ENCODE peak calls at places on chromosomes 5 and 9, in six cellular contexts. O is fibroblast of the aortic adventitia, M is stomach, J is cardiac fibroblast, H is GM06990, N is choroid plexus epithelial cell. A is an unnamed sample.

GRCh38 chr5:111389390-111390082 is 122.8 kb downstream of the STARD4 start:
- DNase-seq in N (peak), M (no peak), J (no peak), O (peak), H (no peak), A (no peak)

GRCh38 chr5:72378636-72379289 is 58.6 kb downstream of the PTCD2 start:
- DNase-seq in H (no peak), O (peak), M (no peak), J (peak), N (peak), A (no peak)

GRCh38 chr9:112784020-112784788 is 33.6 kb downstream of the SNX30 start:
- DNase-seq in O (peak), H (no peak), M (no peak), J (peak), N (peak), A (no peak)

GRCh38 chr9:129245276-129245675 is 67.2 kb upstream of the IER5L start:
- DNase-seq in H (no peak), N (peak), O (no peak), M (no peak), J (peak), A (no peak)

GRCh38 chr5:180605554-180606214 is 14.4 kb upstream of the SCGB3A1 start:
- DNase-seq in N (peak), J (peak), H (no peak), O (peak), M (peak), A (peak)

GRCh38 chr9:114911167-114911821 is 19.1 kb downstream of the TNFSF8 start:
- DNase-seq in H (no peak), J (peak), O (peak), M (no peak), N (peak), A (no peak)

GRCh38 chr9:89139450-89139849 is 39.2 kb downstream of the SHC3 start:
- DNase-seq in M (no peak), N (peak), H (no peak), O (peak), J (peak), A (no peak)

GRCh38 chr5:132776077-132776931 is 735 bp downstream of the SEPTIN8 start:
- DNase-seq in H (peak), J (peak), M (no peak), O (peak), N (no peak), A (no peak)

GRCh38 chr5:115815693-115816225 is 700 bp downstream of the CDO1 start:
- DNase-seq in O (no peak), N (no peak), H (peak), J (no peak), M (no peak), A (no peak)

GRCh38 chr5:166493042-166493441 is 1798.4 kb upstream of the WWC1 start:
- DNase-seq in J (peak), M (no peak), H (no peak), N (no peak), O (no peak), A (no peak)

GRCh38 chr5:151787817-151788216 is 16.1 kb downstream of the G3BP1 start:
- DNase-seq in O (no peak), J (no peak), H (no peak), N (no peak), M (no peak), A (no peak)

GRCh38 chr5:145936401-145937131 is at the start of gene SH3RF2:
- DNase-seq in H (no peak), O (peak), M (peak), N (peak), J (peak), A (no peak)

GRCh38 chr5:53041071-53041692 is 52.0 kb downstream of the ITGA2 start:
- DNase-seq in O (peak), H (peak), N (peak), M (no peak), J (peak), A (no peak)

GRCh38 chr9:108049671-108050494 is 560.3 kb upstream of the KLF4 start:
- DNase-seq in H (no peak), N (no peak), O (no peak), M (no peak), J (no peak), A (no peak)

GRCh38 chr5:135508496-135509005 is 27.2 kb downstream of the NEUROG1 start:
- DNase-seq in H (no peak), J (no peak), M (no peak), O (no peak), N (no peak), A (no peak)

GRCh38 chr5:65440456-65440855 is 41.3 kb downstream of the ADAMTS6 start:
- DNase-seq in H (no peak), O (no peak), N (no peak), M (no peak), J (no peak), A (no peak)

GRCh38 chr9:135944444-135945252 is 16.5 kb downstream of the UBAC1 start:
- DNase-seq in J (no peak), N (no peak), M (no peak), O (no peak), H (no peak), A (no peak)

GRCh38 chr9:137077758-137078693 is 709 bp downstream of the UAP1L1 start:
- DNase-seq in N (peak), J (no peak), M (no peak), H (peak), O (no peak), A (no peak)

GRCh38 chr5:18220631-18221030 is 586.4 kb downstream of the TAF11L14 start:
- DNase-seq in M (no peak), J (no peak), O (no peak), N (peak), H (no peak), A (no peak)

GRCh38 chr9:33510264-33511183 is 13.5 kb upstream of the ANKRD18B start:
- DNase-seq in O (peak), H (peak), M (peak), N (peak), J (peak), A (no peak)

GRCh38 chr9:93108301-93109041 is 12.5 kb downstream of the CARD19 start:
- DNase-seq in J (no peak), N (no peak), O (no peak), H (peak), M (no peak), A (no peak)

GRCh38 chr9:7869340-7869739 is 69.8 kb upstream of the DMAC1 start:
- DNase-seq in M (no peak), J (no peak), H (no peak), N (no peak), O (no peak), A (no peak)

GRCh38 chr9:20044686-20045085 is 255.8 kb upstream of the SLC24A2 start:
- DNase-seq in N (peak), O (no peak), H (no peak), M (no peak), J (no peak), A (no peak)

GRCh38 chr9:88660611-88661010 is 125.6 kb downstream of the NXNL2 start:
- DNase-seq in N (peak), J (peak), H (no peak), O (peak), M (no peak), A (no peak)

GRCh38 chr5:164420161-164420560 is 914.7 kb downstream of the MAT2B start:
- DNase-seq in O (no peak), N (no peak), H (no peak), J (no peak), M (no peak), A (no peak)

GRCh38 chr5:156474251-156474650 is 147.3 kb downstream of the SGCD start:
- DNase-seq in M (no peak), H (no peak), N (no peak), O (peak), J (peak), A (no peak)

GRCh38 chr5:93578813-93579560 is 2.0 kb downstream of the NR2F1-AS1 start:
- DNase-seq in N (peak), O (no peak), M (no peak), H (no peak), J (peak), A (no peak)

GRCh38 chr5:83470920-83471404 is 582 bp upstream of the VCAN start:
- DNase-seq in M (no peak), J (peak), H (no peak), O (peak), N (no peak), A (no peak)

DNA sequence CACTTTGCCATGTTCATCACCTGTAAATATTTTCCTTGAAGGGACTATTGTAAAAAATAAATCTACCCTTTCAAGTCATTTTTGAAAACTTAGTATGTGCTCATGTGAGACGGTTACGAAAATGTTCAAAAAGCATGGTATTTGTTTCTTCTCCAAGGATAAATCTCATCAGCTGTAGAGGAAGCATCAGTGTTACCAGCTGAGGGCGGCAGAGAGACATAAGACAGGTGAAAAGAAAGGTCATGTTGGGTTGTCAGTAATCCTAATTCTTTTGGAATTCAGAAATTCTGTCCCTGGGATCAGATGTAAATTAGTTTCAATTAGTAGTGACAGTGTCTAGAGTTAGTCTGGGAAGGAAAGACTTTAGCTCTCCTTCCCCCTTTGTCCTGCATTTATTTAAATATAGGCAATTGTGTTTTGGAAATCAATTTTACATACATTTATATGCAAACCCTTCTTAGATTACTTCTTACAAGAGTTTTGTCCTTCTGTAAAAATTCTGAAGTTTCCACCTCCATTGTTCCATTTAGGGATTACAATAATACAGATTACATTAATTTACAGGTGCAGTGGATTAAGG is 791.9 kb upstream of the CDH6 start:
- DNase-seq in H (no peak), J (peak), N (peak), O (peak), M (peak), A (no peak)
- TF ChIP-seq CTCF in H (no peak), J (peak), N (peak), O (peak), M (no peak), A (no peak)

GRCh38 chr9:14322211-14323082 is 8.5 kb upstream of the NFIB start:
- DNase-seq in M (peak), N (peak), O (peak), H (peak), J (peak), A (peak)
- TF ChIP-seq CTCF in M (no peak), N (peak), O (peak), H (no peak), J (peak), A (no peak)

GRCh38 chr9:124009835-124010226 is 1.7 kb upstream of the LHX2 start:
- DNase-seq in N (no peak), J (no peak), O (no peak), M (no peak), H (no peak), A (no peak)

GRCh38 chr9:124010303-124010664 is 1.3 kb upstream of the LHX2 start:
- DNase-seq in N (no peak), M (no peak), J (no peak), H (no peak), O (no peak), A (no peak)

GRCh38 chr9:124010665-124011321 is 775 bp upstream of the LHX2 start:
- DNase-seq in H (peak), O (no peak), J (peak), M (no peak), N (no peak), A (no peak)

GRCh38 chr9:124012368-124013262 is 1.0 kb downstream of the LHX2 start:
- DNase-seq in N (no peak), H (peak), J (no peak), O (no peak), M (no peak), A (no peak)

GRCh38 chr9:124011460-124012301 is at the start of gene LHX2:
- DNase-seq in O (peak), N (peak), M (peak), H (peak), J (peak), A (no peak)
- TF ChIP-seq CTCF in O (no peak), N (no peak), M (no peak), H (no peak), J (peak), A (no peak)

GRCh38 chr5:19880430-19880829 is 107.6 kb downstream of the CDH18 start:
- DNase-seq in M (no peak), H (no peak), J (no peak), N (no peak), O (no peak), A (no peak)
- TF ChIP-seq CTCF in M (no peak), H (no peak), J (no peak), N (no peak), O (no peak), A (no peak)

GRCh38 chr9:100472725-100473261 is at the start of gene TMEFF1:
- DNase-seq in J (peak), N (no peak), M (peak), O (no peak), H (peak), A (no peak)
- TF ChIP-seq CTCF in J (no peak), N (peak), M (no peak), O (peak), H (no peak), A (peak)

GRCh38 chr5:400282-401215 is 42.4 kb upstream of the EXOC3 start:
- DNase-seq in J (no peak), M (no peak), N (no peak), H (no peak), O (peak), A (no peak)

GRCh38 chr5:398475-399295 is 44.3 kb upstream of the EXOC3 start:
- DNase-seq in H (no peak), J (no peak), O (no peak), M (peak), N (no peak), A (no peak)

GRCh38 chr5:401216-402034 is 41.6 kb upstream of the EXOC3 start:
- DNase-seq in M (no peak), J (no peak), N (no peak), O (no peak), H (no peak), A (no peak)

GRCh38 chr5:396715-397032 is 46.3 kb upstream of the EXOC3 start:
- DNase-seq in N (no peak), J (no peak), H (no peak), M (peak), O (no peak), A (no peak)

DNA sequence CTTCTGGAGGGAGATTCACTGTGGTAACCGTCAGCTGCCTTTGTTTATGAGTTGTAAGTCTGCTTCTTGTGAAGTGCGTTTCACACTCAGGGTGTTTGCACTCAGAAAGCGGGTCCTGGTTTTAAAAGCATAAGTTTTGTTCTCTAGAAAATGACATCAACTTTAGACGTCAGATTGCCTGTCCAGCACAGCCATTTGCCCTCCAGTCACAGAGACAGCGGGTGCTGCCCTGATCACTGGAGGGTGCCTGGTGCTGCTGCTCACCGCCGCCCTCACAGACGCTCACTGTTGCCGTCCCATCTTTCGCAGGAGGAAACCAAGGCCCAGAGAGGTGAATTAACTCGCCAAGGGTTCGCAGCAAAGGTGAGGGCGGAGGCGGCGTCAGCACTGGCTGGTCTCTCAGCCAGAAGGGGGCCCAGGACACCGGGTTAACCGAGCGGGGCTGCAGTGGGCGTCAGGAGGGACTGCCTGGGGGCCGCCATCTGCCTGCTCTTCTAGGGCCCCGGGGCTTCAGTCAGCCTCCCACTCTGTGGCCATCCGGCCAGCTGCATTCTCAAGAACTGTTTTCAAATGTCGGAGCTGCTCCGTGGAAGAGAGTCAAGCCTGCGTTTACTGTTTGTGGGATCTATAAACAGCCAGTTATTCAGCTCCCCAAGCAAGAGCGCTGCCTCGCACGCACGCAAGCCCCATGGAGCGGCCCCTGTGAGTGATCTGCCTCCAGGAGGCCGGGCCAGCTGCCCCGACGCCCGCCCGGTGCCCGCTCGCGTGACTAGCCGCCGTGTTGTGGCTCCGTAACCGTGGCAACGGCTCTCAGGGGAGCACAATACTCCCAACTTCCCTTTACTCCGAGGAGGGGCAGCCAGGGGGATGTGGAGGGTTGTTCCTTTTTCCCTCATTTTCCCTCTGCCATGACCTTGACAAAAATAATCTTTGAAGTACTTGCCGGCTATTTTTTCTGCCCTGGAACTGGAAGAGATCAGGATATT is 43.4 kb upstream of the EXOC3 start:
- DNase-seq in O (peak), N (peak), M (peak), H (peak), J (peak), A (peak)
- TF ChIP-seq CTCF in O (no peak), N (no peak), M (no peak), H (no peak), J (no peak), A (no peak)

A was measured in GM12864.